ENCODE peak calls at places on chromosomes 3 and 15, in nine cellular contexts. E is ascending aorta; L is OCI-LY7; O is activated T-cell treated with anti-CD3 and anti-CD28 coated beads, Interleukin-2, amount 50 U/mL, for 4 hours; I is stimulated activated CD8-positive, alpha-beta memory T cell treated with anti-CD3 and anti-CD28 coated beads, Interleukin-2, amount 100 ng/mL, for 1 hour; F is nucleus accumbens; Z is left cardiac atrium; Y is choroid plexus epithelial cell; Q is CD4-positive, alpha-beta T cell. U is an unnamed sample.

GRCh38 chr15:52427804-52428203 is 100.9 kb downstream of the MYO5A start:
- DNase-seq in E (no peak), Z (peak), L (no peak), I (no peak), F (no peak), O (no peak), Y (peak), Q (no peak), U (no peak)

GRCh38 chr3:69142090-69142489 is 19.7 kb upstream of the LMOD3 start:
- DNase-seq in O (no peak), L (no peak), Y (peak), Q (no peak), I (no peak), F (no peak), Z (no peak), E (no peak), U (no peak)

GRCh38 chr3:138114431-138114918 is 933 bp downstream of the DZIP1L start:
- DNase-seq in I (no peak), Q (no peak), O (no peak), Y (peak), Z (no peak), L (no peak), F (no peak), E (no peak), U (no peak)

GRCh38 chr3:84487296-84487695 is 471.5 kb upstream of the CADM2 start:
- DNase-seq in Z (no peak), O (no peak), Q (no peak), L (no peak), E (no peak), I (no peak), F (no peak), Y (no peak), U (no peak)

GRCh38 chr15:48888836-48889235 is 10.9 kb downstream of the EID1 start:
- DNase-seq in O (no peak), F (no peak), Z (no peak), E (no peak), Y (no peak), L (no peak), Q (no peak), I (no peak), U (no peak)

GRCh38 chr3:171712168-171712938 is 97.9 kb downstream of the PLD1 start:
- DNase-seq in Q (no peak), L (no peak), Z (no peak), E (no peak), Y (peak), F (no peak), I (no peak), O (no peak), U (no peak)

GRCh38 chr15:71788646-71789579 is 21.4 kb upstream of the NR2E3 start:
- DNase-seq in O (no peak), Q (no peak), Y (no peak), I (no peak), F (no peak), E (peak), L (no peak), Z (no peak), U (no peak)

GRCh38 chr3:178306427-178307115 is 229.7 kb upstream of the KCNMB2 start:
- DNase-seq in Z (no peak), L (no peak), I (no peak), O (no peak), Y (no peak), Q (no peak), E (no peak), F (no peak), U (no peak)

U was measured in testis.